ENCODE peak calls at places on chromosomes 12 and 14, in six cellular contexts. F is heart right ventricle, A is hepatocyte, S is colonic mucosa, E is psoas muscle, M is dorsolateral prefrontal cortex. O is an unnamed sample.
A peak's percentile ranks its signal among the peaks of the same experiment; 100 is the strongest.

GRCh38 chr12:82740129-82741000 is 53.7 kb downstream of the TMTC2 start:
- DNase-seq in F (no peak), A (no peak), S (no peak), E (no peak), M (no peak), O (peak; percentile 54)

GRCh38 chr14:105165134-105165704 is 3.4 kb downstream of the JAG2 start:
- DNase-seq in F (no peak), A (no peak), S (peak; percentile 46), E (no peak), M (no peak), O (no peak)

GRCh38 chr12:121942145-121942718 is 23.8 kb downstream of the CFAP251 start:
- DNase-seq in F (no peak), A (peak; percentile 15), S (no peak), E (no peak), M (no peak), O (peak; percentile 85)

GRCh38 chr14:63404906-63405305 is 86.2 kb upstream of the GPHB5 start:
- DNase-seq in F (no peak), A (peak; percentile 8), S (peak; percentile 56), E (no peak), M (no peak), O (no peak)

GRCh38 chr14:100149789-100150611 is 9.4 kb downstream of the DEGS2 start:
- DNase-seq in F (no peak), A (no peak), S (peak; percentile 86), E (no peak), M (no peak), O (no peak)

GRCh38 chr12:31234955-31235867 is 90.7 kb downstream of the SINHCAF start:
- DNase-seq in F (peak; percentile 31), A (peak; percentile 84), S (peak; percentile 24), E (no peak), M (no peak), O (peak; percentile 42)

GRCh38 chr12:88951860-88952483 is 371.7 kb upstream of the KITLG start:
- DNase-seq in F (no peak), A (no peak), S (no peak), E (no peak), M (no peak), O (no peak)

GRCh38 chr12:76704693-76705092 is 59.2 kb upstream of the ZDHHC17 start:
- DNase-seq in F (no peak), A (no peak), S (no peak), E (no peak), M (no peak), O (peak; percentile 22)

GRCh38 chr14:101033446-101034165 is 130.1 kb upstream of the RTL1 start:
- DNase-seq in F (no peak), A (no peak), S (no peak), E (no peak), M (no peak), O (no peak)

GRCh38 chr12:128813883-128814282 is 9.9 kb downstream of the SLC15A4 start:
- DNase-seq in F (no peak), A (no peak), S (no peak), E (no peak), M (no peak), O (no peak)

DNA sequence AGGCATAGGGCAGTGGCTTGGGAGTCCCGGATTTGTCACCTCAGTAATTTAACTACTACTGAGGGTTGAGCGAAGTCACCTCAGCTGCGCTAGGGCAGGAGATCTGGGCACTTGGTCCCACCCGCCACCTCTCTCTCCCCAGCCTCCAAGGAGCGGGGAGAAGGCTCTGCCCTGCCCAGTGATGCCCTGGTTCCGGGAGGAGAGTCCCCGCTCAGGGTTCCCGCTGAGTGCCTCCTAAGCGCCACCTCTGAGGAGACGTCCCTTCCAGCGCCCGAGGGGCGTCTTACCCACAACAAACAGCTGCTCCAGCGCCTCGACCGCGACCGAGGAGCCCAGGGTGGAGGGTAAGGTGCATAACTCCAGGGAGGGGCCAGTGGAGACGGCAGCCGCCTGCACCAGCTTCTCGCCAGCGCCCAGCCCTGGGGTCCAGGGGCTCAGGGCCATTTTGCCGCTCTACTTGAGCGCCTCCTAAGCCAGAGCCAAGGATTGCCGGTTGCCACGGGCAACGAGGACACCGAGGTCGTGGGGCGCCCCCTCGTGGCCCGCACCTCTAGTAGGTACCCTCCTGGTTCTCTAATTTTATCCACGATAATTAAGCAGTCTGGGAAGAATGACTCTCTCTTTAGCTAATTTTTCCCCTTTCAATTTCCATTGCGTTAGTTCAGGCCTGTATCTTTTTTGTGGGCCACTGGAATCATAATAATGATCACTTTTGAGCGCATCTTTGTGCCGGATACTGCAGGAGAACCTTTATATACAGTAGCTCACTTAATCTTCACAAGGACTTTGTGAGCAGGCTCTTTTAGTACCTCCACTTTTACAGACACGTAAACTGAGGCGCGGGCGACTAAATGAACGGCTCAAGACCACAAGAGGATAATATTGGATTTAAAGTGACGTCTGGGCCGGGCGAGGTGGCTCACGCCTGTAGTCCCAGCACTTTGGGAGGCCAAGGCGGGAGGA is at the start of gene CCDC175:
- DNase-seq in F (peak; percentile 81), A (peak; percentile 96), S (peak; percentile 92), E (peak; percentile 74), M (peak; percentile 82), O (peak; percentile 82)
- H3K4me3 ChIP-seq in F (peak within 1 kb of the TSS; percentile 44), A (peak within 1 kb of the TSS; percentile 76), S (peak within 1 kb of the TSS; percentile 64), E (peak within 1 kb of the TSS; percentile 61), M (peak within 1 kb of the TSS; percentile 75), O (peak within 1 kb of the TSS; percentile 49)

GRCh38 chr12:102095677-102096263 is 24.1 kb downstream of the NUP37 start:
- DNase-seq in F (no peak), A (peak; percentile 44), S (no peak), E (no peak), M (no peak), O (peak; percentile 65)
- TF ChIP-seq CTCF in F (no peak), A (peak; percentile 67), S (peak; percentile 12), E (peak; percentile 23), M (no peak), O (peak; percentile 41)

GRCh38 chr12:49094966-49095365 is 365 bp upstream of the DHH start:
- DNase-seq in F (no peak), A (no peak), S (no peak), E (no peak), M (no peak), O (no peak)
- H3K4me3 ChIP-seq in F (peak overlapping the region; percentile 32), A (no peak overlapping the region), S (no peak overlapping the region), E (peak overlapping the region; percentile 52), M (peak overlapping the region; percentile 50), O (no peak overlapping the region)

GRCh38 chr12:51421266-51421884 is 3.3 kb upstream of the SLC4A8 start:
- DNase-seq in F (no peak), A (peak; percentile 82), S (peak; percentile 66), E (no peak), M (no peak), O (peak; percentile 82)
- TF ChIP-seq CTCF in F (peak; percentile 53), A (peak; percentile 70), S (peak; percentile 66), E (peak; percentile 44), M (peak; percentile 23), O (peak; percentile 65)

O was measured in cardiac fibroblast.